ENCODE peak calls at places on chromosome 9, in ten cellular contexts. G is PC-3; I is CD8-positive, alpha-beta T cell; V is uterus; C is Calu3; F is mucosa of descending colon; O is epithelial cell of esophagus; J is nephron progenitor cell; Q is WTC11; R is upper lobe of right lung. W is an unnamed sample.

GRCh38 chr9:137745541-137745991 is 126.8 kb downstream of the EHMT1 start:
- DNase-seq in G (peak), I (no peak), V (no peak), C (no peak), F (no peak), O (peak), J (no peak), Q (no peak), R (no peak), W (no peak)

GRCh38 chr9:120110520-120110919 is 469.4 kb downstream of the CDK5RAP2 start:
- DNase-seq in G (no peak), I (no peak), V (no peak), C (no peak), F (no peak), O (no peak), J (no peak), Q (no peak), R (no peak), W (no peak)

GRCh38 chr9:129100383-129101169 is 10.0 kb downstream of the CRAT start:
- DNase-seq in G (no peak), I (no peak), V (no peak), C (no peak), F (no peak), O (peak), J (no peak), Q (peak), R (no peak), W (no peak)

GRCh38 chr9:77764894-77765780 is 117.0 kb upstream of the GNA14 start:
- DNase-seq in G (peak), I (no peak), V (no peak), C (peak), F (no peak), O (peak), J (no peak), Q (no peak), R (no peak), W (no peak)

GRCh38 chr9:79489241-79490000 is 82.3 kb upstream of the TLE4 start:
- DNase-seq in G (peak), I (no peak), V (no peak), C (no peak), F (peak), O (peak), J (no peak), Q (no peak), R (no peak), W (no peak)

GRCh38 chr9:136623849-136624183 is 38.9 kb upstream of the EGFL7 start:
- DNase-seq in G (no peak), I (no peak), V (no peak), C (no peak), F (peak), O (peak), J (no peak), Q (no peak), R (no peak), W (peak)

GRCh38 chr9:119736478-119737454 is 367.5 kb upstream of the BRINP1 start:
- DNase-seq in G (no peak), I (no peak), V (no peak), C (no peak), F (no peak), O (no peak), J (peak), Q (no peak), R (peak), W (no peak)

GRCh38 chr9:19331877-19332276 is 48.2 kb downstream of the RPS6 start:
- DNase-seq in G (peak), I (no peak), V (no peak), C (no peak), F (no peak), O (no peak), J (no peak), Q (no peak), R (no peak), W (no peak)

GRCh38 chr9:135819905-135820304 is 87.4 kb downstream of the CAMSAP1 start:
- DNase-seq in G (no peak), I (no peak), V (no peak), C (no peak), F (no peak), O (no peak), J (no peak), Q (peak), R (peak), W (no peak)

GRCh38 chr9:91777437-91777836 is 172.6 kb downstream of the ROR2 start:
- DNase-seq in G (no peak), I (no peak), V (no peak), C (no peak), F (no peak), O (no peak), J (no peak), Q (no peak), R (no peak), W (no peak)

GRCh38 chr9:78919701-78920100 is 622.8 kb downstream of the PSAT1 start:
- DNase-seq in G (peak), I (no peak), V (no peak), C (no peak), F (no peak), O (peak), J (no peak), Q (no peak), R (no peak), W (no peak)

GRCh38 chr9:81391457-81391825 is 297.9 kb downstream of the TLE1 start:
- DNase-seq in G (peak), I (no peak), V (no peak), C (no peak), F (no peak), O (peak), J (no peak), Q (no peak), R (no peak), W (no peak)

GRCh38 chr9:4837768-4838546 is 45.2 kb downstream of the RCL1 start:
- DNase-seq in G (peak), I (no peak), V (no peak), C (no peak), F (no peak), O (no peak), J (no peak), Q (no peak), R (no peak), W (no peak)

GRCh38 chr9:128829477-128830251 is at the start of gene SPOUT1:
- DNase-seq in G (peak), I (peak), V (peak), C (peak), F (peak), O (peak), J (peak), Q (peak), R (peak), W (peak)

GRCh38 chr9:12972608-12973589 is 198.1 kb downstream of the LURAP1L start:
- DNase-seq in G (no peak), I (no peak), V (no peak), C (no peak), F (no peak), O (no peak), J (no peak), Q (no peak), R (no peak), W (peak)

GRCh38 chr9:134734270-134734669 is 92.7 kb downstream of the COL5A1 start:
- DNase-seq in G (no peak), I (no peak), V (peak), C (no peak), F (no peak), O (no peak), J (no peak), Q (no peak), R (no peak), W (peak)

GRCh38 chr9:137045294-137046093 is 483 bp downstream of the NPDC1 start:
- DNase-seq in G (peak), I (no peak), V (no peak), C (no peak), F (peak), O (peak), J (peak), Q (peak), R (no peak), W (no peak)

GRCh38 chr9:93247892-93248291 is 64.0 kb downstream of the WNK2 start:
- DNase-seq in G (no peak), I (no peak), V (no peak), C (no peak), F (no peak), O (no peak), J (no peak), Q (no peak), R (no peak), W (peak)

GRCh38 chr9:89657765-89658164 is 53.0 kb downstream of the GADD45G start:
- DNase-seq in G (no peak), I (no peak), V (no peak), C (no peak), F (no peak), O (no peak), J (no peak), Q (no peak), R (no peak), W (no peak)

GRCh38 chr9:114200721-114201300 is 45.5 kb downstream of the COL27A1 start:
- DNase-seq in G (no peak), I (no peak), V (no peak), C (no peak), F (no peak), O (no peak), J (no peak), Q (no peak), R (no peak), W (no peak)

GRCh38 chr9:110426052-110426709 is 88.5 kb upstream of the TXNDC8 start:
- DNase-seq in G (peak), I (no peak), V (no peak), C (no peak), F (no peak), O (peak), J (no peak), Q (no peak), R (no peak), W (no peak)

GRCh38 chr9:105280730-105281129 is 36.3 kb downstream of the SLC44A1 start:
- DNase-seq in G (peak), I (no peak), V (no peak), C (no peak), F (no peak), O (peak), J (no peak), Q (no peak), R (no peak), W (no peak)

GRCh38 chr9:126223798-126224531 is 102.7 kb upstream of the MVB12B start:
- DNase-seq in G (no peak), I (no peak), V (no peak), C (no peak), F (no peak), O (no peak), J (no peak), Q (no peak), R (no peak), W (no peak)

GRCh38 chr9:37503736-37504135 is 18.0 kb downstream of the POLR1E start:
- DNase-seq in G (peak), I (peak), V (no peak), C (no peak), F (no peak), O (peak), J (no peak), Q (no peak), R (no peak), W (no peak)

GRCh38 chr9:31272456-31273295 is 1111.8 kb upstream of the ACO1 start:
- DNase-seq in G (peak), I (no peak), V (no peak), C (peak), F (no peak), O (peak), J (no peak), Q (no peak), R (no peak), W (no peak)

GRCh38 chr9:78026416-78026815 is 5.2 kb downstream of the GNAQ start:
- DNase-seq in G (no peak), I (no peak), V (no peak), C (no peak), F (no peak), O (no peak), J (no peak), Q (no peak), R (no peak), W (no peak)

GRCh38 chr9:108445431-108446018 is 410.3 kb downstream of the ACTL7B start:
- DNase-seq in G (no peak), I (no peak), V (no peak), C (no peak), F (no peak), O (no peak), J (no peak), Q (no peak), R (no peak), W (no peak)

GRCh38 chr9:101311759-101312420 is 72.9 kb downstream of the BAAT start:
- DNase-seq in G (peak), I (no peak), V (no peak), C (peak), F (no peak), O (peak), J (peak), Q (no peak), R (no peak), W (no peak)

GRCh38 chr9:14888857-14889256 is 21.4 kb downstream of the FREM1 start:
- DNase-seq in G (no peak), I (no peak), V (no peak), C (no peak), F (no peak), O (no peak), J (no peak), Q (no peak), R (no peak), W (no peak)
- TF ChIP-seq CTCF in G (no peak), I (no peak), V (no peak), C (no peak), F (no peak), O (no peak), J (no peak), Q (no peak), R (no peak), W (no peak)

GRCh38 chr9:112166176-112167140 is 8.6 kb downstream of the SUSD1 start:
- DNase-seq in G (peak), I (no peak), V (peak), C (peak), F (no peak), O (peak), J (no peak), Q (no peak), R (no peak), W (peak)
- TF ChIP-seq CTCF in G (peak), I (no peak), V (peak), C (no peak), F (no peak), O (peak), J (no peak), Q (no peak), R (no peak), W (no peak)

DNA sequence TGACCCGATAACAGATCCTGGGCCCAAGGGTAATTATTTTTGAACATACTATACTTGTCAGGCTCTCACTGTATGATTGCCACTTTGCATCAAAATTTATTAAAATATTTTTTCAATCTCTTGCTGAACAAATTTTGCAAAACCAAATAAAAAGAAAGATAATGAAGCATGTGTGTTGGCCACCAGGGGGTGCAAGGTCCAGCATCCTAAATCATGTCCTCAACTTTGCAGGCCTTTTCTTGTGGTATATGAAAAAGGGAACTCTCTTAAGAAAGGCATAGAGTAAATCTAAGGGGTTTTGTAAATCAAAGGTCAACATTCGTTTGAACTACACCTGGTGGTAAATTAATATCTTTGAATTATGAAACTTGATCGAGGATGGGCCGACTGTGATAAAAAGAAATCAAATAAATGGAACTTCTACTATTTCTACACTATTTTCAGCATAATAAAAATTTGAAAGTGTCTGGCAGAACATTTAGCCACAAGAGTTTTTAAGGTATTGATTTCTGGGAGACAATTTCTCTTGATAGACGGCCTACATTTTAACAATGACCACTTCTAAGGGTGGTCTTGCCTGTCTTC is 676.5 kb downstream of the DMRTA1 start:
- DNase-seq in G (peak), I (no peak), V (no peak), C (peak), F (no peak), O (peak), J (peak), Q (peak), R (peak), W (no peak)
- TF ChIP-seq CTCF in G (peak), I (no peak), V (peak), C (peak), F (no peak), O (peak), J (peak), Q (peak), R (peak), W (peak)

DNA sequence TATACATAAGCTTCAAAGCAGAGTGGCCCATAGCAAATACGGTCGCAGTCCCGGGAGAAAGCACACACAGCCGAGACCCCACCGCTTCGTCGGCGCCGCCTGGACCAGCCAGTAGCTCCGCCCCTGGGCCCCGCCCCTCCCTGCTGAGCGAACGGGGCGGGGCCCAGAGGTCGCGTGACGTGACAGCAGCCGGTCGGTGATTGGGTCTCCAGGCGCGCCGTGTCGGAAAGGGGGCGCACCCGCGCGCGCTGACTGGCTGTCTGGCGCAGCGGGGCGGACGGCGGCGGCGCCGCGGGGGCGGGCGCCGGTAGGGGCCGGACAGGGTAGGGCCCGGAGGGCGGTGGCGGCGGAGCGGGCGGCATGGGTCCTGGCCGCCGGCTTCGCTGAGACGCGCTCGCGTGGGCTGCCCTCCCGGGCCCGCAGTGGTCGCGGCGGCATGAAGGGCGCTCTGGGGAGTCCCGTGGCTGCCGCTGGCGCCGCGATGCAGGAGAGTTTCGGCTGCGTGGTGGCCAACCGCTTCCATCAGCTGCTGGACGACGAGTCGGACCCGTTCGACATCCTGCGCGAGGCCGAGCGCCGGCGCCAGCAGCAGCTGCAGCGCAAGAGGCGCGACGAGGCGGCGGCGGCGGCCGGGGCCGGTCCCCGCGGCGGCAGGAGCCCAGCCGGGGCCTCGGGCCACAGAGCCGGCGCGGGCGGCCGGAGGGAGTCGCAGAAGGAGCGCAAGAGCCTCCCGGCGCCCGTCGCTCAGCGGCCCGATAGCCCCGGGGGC is at the start of gene HABP4:
- DNase-seq in G (peak), I (peak), V (peak), C (peak), F (peak), O (peak), J (peak), Q (peak), R (peak), W (peak)
- TF ChIP-seq CTCF in G (no peak), I (no peak), V (peak), C (no peak), F (peak), O (no peak), J (no peak), Q (no peak), R (no peak), W (no peak)

GRCh38 chr9:83334320-83334719 is 203.9 kb downstream of the FRMD3 start:
- DNase-seq in G (peak), I (peak), V (peak), C (peak), F (peak), O (peak), J (peak), Q (peak), R (peak), W (peak)

GRCh38 chr9:83327750-83328622 is 210.2 kb downstream of the FRMD3 start:
- DNase-seq in G (no peak), I (no peak), V (no peak), C (no peak), F (no peak), O (no peak), J (no peak), Q (no peak), R (no peak), W (no peak)

GRCh38 chr9:83327323-83327722 is 210.9 kb downstream of the FRMD3 start:
- DNase-seq in G (no peak), I (no peak), V (no peak), C (no peak), F (no peak), O (no peak), J (no peak), Q (no peak), R (no peak), W (no peak)

DNA sequence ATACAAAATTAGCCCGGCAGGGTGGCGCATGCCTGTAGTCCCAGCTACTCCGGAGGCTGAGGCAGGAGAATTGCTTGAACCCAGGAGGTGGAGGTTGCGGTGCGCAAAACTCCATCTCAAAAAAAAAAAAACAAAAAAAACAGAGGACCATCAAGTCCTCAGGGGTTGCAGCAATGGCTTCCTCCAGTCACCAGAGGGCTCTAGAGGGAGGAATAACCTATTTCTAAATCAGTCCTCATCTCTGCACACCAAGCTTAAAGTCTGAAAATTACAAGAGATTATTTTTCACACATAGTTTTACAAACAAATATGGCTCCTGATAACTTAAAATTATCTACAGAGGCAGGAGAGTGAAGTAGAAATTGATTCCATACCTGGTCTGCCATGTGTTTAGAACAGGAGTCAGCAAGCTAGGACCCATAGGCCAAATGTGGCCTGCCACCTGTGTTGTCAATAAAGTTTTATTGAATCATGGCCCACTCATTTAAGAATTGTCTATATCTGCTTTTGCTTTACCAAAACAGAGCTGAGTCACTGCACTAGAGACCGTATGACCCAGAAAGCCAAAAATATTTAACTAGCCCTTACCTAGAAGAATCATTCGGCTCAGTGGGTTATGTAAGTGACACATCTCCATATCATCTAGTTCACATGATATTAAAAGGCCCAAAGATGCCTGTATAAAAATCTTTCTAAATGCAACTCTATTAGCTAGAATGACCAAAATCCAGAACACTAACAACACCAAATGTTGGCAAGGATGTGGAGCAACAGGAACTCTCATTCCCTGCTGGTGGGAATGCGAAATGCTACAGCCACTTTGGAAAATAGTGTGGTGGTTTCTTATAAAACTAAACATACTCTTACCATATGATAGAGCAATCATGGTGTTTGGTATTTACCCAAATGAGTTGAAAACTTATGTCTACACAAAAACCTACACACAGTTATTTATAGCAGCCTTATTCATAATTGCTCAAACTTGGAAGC is 207.7 kb downstream of the FRMD3 start:
- DNase-seq in G (peak), I (no peak), V (no peak), C (no peak), F (no peak), O (no peak), J (no peak), Q (no peak), R (no peak), W (no peak)
- TF ChIP-seq CTCF in G (peak), I (no peak), V (no peak), C (no peak), F (no peak), O (no peak), J (no peak), Q (no peak), R (no peak), W (no peak)

GRCh38 chr9:94630281-94630680 is 9.0 kb downstream of the FBP1 start:
- DNase-seq in G (no peak), I (no peak), V (no peak), C (no peak), F (no peak), O (no peak), J (no peak), Q (no peak), R (no peak), W (no peak)
- TF ChIP-seq CTCF in G (no peak), I (no peak), V (no peak), C (no peak), F (no peak), O (no peak), J (no peak), Q (no peak), R (no peak), W (no peak)